ENCODE peak calls at places on chromosome 6, in four cellular contexts. One of them, this sample, is unnamed. For H3K4me1, the result is how much of the 10 kb centered on the place peaks cover.

GRCh38 chr6:56065408-56065807 is 182.0 kb downstream of the COL21A1 start:
- DNase-seq in cardiac muscle cell: no peak
- DNase-seq in stomach: no peak
- DNase-seq in endothelial cell of umbilical vein: no peak
- DNase-seq in this sample: no peak

GRCh38 chr6:115468272-115469005 is 592.3 kb downstream of the FRK start:
- DNase-seq in cardiac muscle cell: no peak
- DNase-seq in endothelial cell of umbilical vein: no peak
- DNase-seq in stomach: no peak
- DNase-seq in this sample: no peak

GRCh38 chr6:29011276-29011734 is 6.2 kb upstream of the ZNF311 start:
- DNase-seq in endothelial cell of umbilical vein: peak
- DNase-seq in stomach: no peak
- DNase-seq in cardiac muscle cell: peak
- DNase-seq in this sample: no peak

GRCh38 chr6:83592770-83593394 is 80.5 kb downstream of the PRSS35 start:
- DNase-seq in stomach: no peak
- DNase-seq in cardiac muscle cell: peak
- DNase-seq in endothelial cell of umbilical vein: peak
- DNase-seq in this sample: peak

GRCh38 chr6:130027948-130028347 is 9.6 kb downstream of the L3MBTL3 start:
- DNase-seq in cardiac muscle cell: no peak
- DNase-seq in stomach: no peak
- DNase-seq in endothelial cell of umbilical vein: no peak
- DNase-seq in this sample: no peak

GRCh38 chr6:140897804-140898573 is 1234.7 kb upstream of the GJE1 start:
- DNase-seq in cardiac muscle cell: no peak
- DNase-seq in endothelial cell of umbilical vein: no peak
- DNase-seq in stomach: no peak
- DNase-seq in this sample: no peak

GRCh38 chr6:30091577-30092381 is 16.2 kb upstream of the RNF39 start:
- DNase-seq in stomach: no peak
- DNase-seq in endothelial cell of umbilical vein: no peak
- DNase-seq in cardiac muscle cell: peak
- DNase-seq in this sample: no peak

GRCh38 chr6:116251568-116252384 is 2.1 kb downstream of the TSPYL4 start:
- DNase-seq in stomach: no peak
- DNase-seq in endothelial cell of umbilical vein: peak
- DNase-seq in cardiac muscle cell: peak
- DNase-seq in this sample: no peak

GRCh38 chr6:3628143-3628840 is 123.2 kb downstream of the PXDC1 start:
- DNase-seq in cardiac muscle cell: no peak
- DNase-seq in endothelial cell of umbilical vein: peak
- DNase-seq in stomach: no peak
- DNase-seq in this sample: no peak

DNA sequence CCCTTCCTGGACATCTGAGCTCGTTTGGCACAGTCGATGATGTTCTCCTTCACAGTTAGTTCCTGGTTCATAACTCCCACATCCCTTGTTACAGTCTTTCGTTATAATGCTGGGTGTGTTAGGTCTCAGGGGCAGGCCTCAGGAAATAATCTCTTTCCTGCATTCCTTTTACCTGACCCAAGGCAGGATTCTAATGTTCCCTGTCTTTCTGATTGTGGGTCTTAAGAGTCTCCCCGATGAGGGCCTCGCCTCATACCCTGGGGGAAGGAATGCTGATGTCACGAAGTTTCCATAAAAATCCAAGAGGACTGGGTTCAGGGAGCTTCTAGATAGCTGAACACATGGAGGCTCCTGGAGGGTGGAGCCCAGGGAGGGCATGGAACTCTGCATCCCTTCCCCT is 104.0 kb upstream of the CARMIL1 start:
- DNase-seq in endothelial cell of umbilical vein: peak
- DNase-seq in cardiac muscle cell: peak
- DNase-seq in stomach: no peak
- DNase-seq in this sample: peak
- H3K4me1 ChIP-seq in endothelial cell of umbilical vein: under half
- H3K4me1 ChIP-seq in cardiac muscle cell: under half
- H3K4me1 ChIP-seq in stomach: under half
- H3K4me1 ChIP-seq in this sample: under half

GRCh38 chr6:16739329-16739801 is 21.9 kb downstream of the ATXN1 start:
- DNase-seq in endothelial cell of umbilical vein: no peak
- DNase-seq in stomach: no peak
- DNase-seq in cardiac muscle cell: no peak
- DNase-seq in this sample: no peak

GRCh38 chr6:16743661-16744210 is 17.5 kb downstream of the ATXN1 start:
- DNase-seq in endothelial cell of umbilical vein: no peak
- DNase-seq in cardiac muscle cell: no peak
- DNase-seq in stomach: no peak
- DNase-seq in this sample: no peak

GRCh38 chr6:16741112-16742016 is 19.9 kb downstream of the ATXN1 start:
- DNase-seq in endothelial cell of umbilical vein: no peak
- DNase-seq in cardiac muscle cell: peak
- DNase-seq in stomach: no peak
- DNase-seq in this sample: no peak

GRCh38 chr6:16737926-16738325 is 23.3 kb downstream of the ATXN1 start:
- DNase-seq in stomach: no peak
- DNase-seq in endothelial cell of umbilical vein: no peak
- DNase-seq in cardiac muscle cell: no peak
- DNase-seq in this sample: no peak

GRCh38 chr6:16742116-16742515 is 19.1 kb downstream of the ATXN1 start:
- DNase-seq in stomach: no peak
- DNase-seq in cardiac muscle cell: no peak
- DNase-seq in endothelial cell of umbilical vein: no peak
- DNase-seq in this sample: no peak
- H3K4me1 ChIP-seq in stomach: half or more
- H3K4me1 ChIP-seq in cardiac muscle cell: under half
- H3K4me1 ChIP-seq in endothelial cell of umbilical vein: under half
- H3K4me1 ChIP-seq in this sample: under half

GRCh38 chr6:35185302-35185681 is 28.5 kb upstream of the SCUBE3 start:
- DNase-seq in stomach: peak
- DNase-seq in endothelial cell of umbilical vein: no peak
- DNase-seq in cardiac muscle cell: peak
- DNase-seq in this sample: peak

GRCh38 chr6:35181933-35182612 is 31.7 kb upstream of the SCUBE3 start:
- DNase-seq in endothelial cell of umbilical vein: peak
- DNase-seq in cardiac muscle cell: peak
- DNase-seq in stomach: peak
- DNase-seq in this sample: no peak

GRCh38 chr6:35183281-35183680 is 30.5 kb upstream of the SCUBE3 start:
- DNase-seq in cardiac muscle cell: no peak
- DNase-seq in stomach: no peak
- DNase-seq in endothelial cell of umbilical vein: no peak
- DNase-seq in this sample: no peak

GRCh38 chr6:35184580-35185301 is 29.0 kb upstream of the SCUBE3 start:
- DNase-seq in cardiac muscle cell: no peak
- DNase-seq in stomach: no peak
- DNase-seq in endothelial cell of umbilical vein: no peak
- DNase-seq in this sample: no peak

DNA sequence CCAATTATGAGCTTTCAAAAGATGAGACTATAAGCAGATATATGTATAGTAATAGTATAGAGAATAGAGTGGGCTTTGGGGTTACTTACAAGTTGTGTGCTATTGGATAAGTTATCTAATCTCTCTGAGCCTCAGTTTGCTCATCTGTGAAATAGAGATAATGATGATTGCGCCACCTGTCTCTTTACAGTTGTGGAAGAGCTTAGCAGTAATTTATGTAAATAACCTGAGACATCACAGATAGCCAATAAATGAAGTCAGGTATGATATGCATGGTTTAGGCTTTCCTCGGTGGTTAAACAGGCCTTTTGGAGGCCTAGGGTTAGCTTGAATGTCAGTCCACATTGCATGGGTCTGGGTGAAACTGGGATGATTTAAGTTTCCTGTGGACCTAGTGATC is 29.8 kb upstream of the SCUBE3 start:
- DNase-seq in stomach: no peak
- DNase-seq in cardiac muscle cell: no peak
- DNase-seq in endothelial cell of umbilical vein: no peak
- DNase-seq in this sample: no peak
- H3K4me1 ChIP-seq in stomach: under half
- H3K4me1 ChIP-seq in cardiac muscle cell: half or more
- H3K4me1 ChIP-seq in endothelial cell of umbilical vein: under half
- H3K4me1 ChIP-seq in this sample: under half

DNA sequence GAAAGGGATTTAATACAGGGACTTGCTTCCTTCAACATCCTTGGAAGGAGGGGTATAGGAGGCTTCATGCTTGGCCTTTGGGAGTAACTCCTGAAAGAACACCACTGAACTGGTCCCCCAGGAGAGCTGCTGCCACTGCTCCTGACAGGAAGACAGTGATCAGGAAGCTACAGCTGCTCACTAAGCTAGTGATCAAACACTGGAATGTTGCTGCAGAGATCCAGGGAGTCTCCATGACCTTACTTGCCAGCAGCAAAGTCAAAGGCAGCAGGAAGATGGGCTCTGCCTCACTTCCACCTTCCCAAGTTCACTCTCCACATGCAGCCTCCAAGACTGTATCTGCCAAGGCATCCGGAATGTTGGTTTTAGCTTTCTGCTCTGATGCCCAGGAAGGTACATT is 31.8 kb downstream of the PIM1 start:
- DNase-seq in cardiac muscle cell: no peak
- DNase-seq in stomach: no peak
- DNase-seq in endothelial cell of umbilical vein: no peak
- DNase-seq in this sample: no peak
- H3K4me1 ChIP-seq in cardiac muscle cell: under half
- H3K4me1 ChIP-seq in stomach: under half
- H3K4me1 ChIP-seq in endothelial cell of umbilical vein: under half
- H3K4me1 ChIP-seq in this sample: under half

GRCh38 chr6:110358536-110359148 is 493 bp upstream of the METTL24 start:
- DNase-seq in endothelial cell of umbilical vein: no peak
- DNase-seq in stomach: no peak
- DNase-seq in cardiac muscle cell: no peak
- DNase-seq in this sample: no peak
- H3K4me1 ChIP-seq in endothelial cell of umbilical vein: under half
- H3K4me1 ChIP-seq in stomach: under half
- H3K4me1 ChIP-seq in cardiac muscle cell: under half
- H3K4me1 ChIP-seq in this sample: under half

DNA sequence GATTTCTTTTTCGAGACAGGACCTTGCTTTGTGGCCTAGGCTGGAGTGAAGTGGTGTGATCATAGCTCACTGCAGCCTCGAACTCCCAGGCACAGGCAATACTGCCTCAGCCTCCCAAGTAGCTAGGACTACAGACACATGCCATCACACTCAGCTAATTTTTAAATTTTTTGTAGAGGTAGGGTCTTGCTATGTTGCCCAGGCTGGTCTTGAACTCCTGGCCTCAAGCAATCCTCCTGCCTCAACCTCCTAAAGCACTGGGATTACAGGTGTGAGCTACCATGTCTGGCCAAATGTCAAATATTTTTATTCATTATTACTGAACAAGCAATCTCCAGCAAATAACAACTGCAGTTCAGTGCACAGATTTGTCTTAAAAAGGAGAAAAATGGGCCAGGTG is 131.7 kb upstream of the IFNGR1 start:
- DNase-seq in stomach: no peak
- DNase-seq in endothelial cell of umbilical vein: no peak
- DNase-seq in cardiac muscle cell: no peak
- DNase-seq in this sample: no peak
- H3K4me1 ChIP-seq in stomach: under half
- H3K4me1 ChIP-seq in endothelial cell of umbilical vein: under half
- H3K4me1 ChIP-seq in cardiac muscle cell: under half
- H3K4me1 ChIP-seq in this sample: under half

GRCh38 chr6:15369838-15370237 is 124.0 kb downstream of the JARID2 start:
- DNase-seq in cardiac muscle cell: no peak
- DNase-seq in endothelial cell of umbilical vein: no peak
- DNase-seq in stomach: no peak
- DNase-seq in this sample: no peak

GRCh38 chr6:15368186-15368585 is 122.3 kb downstream of the JARID2 start:
- DNase-seq in stomach: no peak
- DNase-seq in endothelial cell of umbilical vein: no peak
- DNase-seq in cardiac muscle cell: peak
- DNase-seq in this sample: no peak

GRCh38 chr6:15366879-15367278 is 121.0 kb downstream of the JARID2 start:
- DNase-seq in cardiac muscle cell: no peak
- DNase-seq in stomach: no peak
- DNase-seq in endothelial cell of umbilical vein: no peak
- DNase-seq in this sample: no peak

GRCh38 chr6:15370730-15371129 is 124.9 kb downstream of the JARID2 start:
- DNase-seq in stomach: no peak
- DNase-seq in cardiac muscle cell: no peak
- DNase-seq in endothelial cell of umbilical vein: no peak
- DNase-seq in this sample: no peak

DNA sequence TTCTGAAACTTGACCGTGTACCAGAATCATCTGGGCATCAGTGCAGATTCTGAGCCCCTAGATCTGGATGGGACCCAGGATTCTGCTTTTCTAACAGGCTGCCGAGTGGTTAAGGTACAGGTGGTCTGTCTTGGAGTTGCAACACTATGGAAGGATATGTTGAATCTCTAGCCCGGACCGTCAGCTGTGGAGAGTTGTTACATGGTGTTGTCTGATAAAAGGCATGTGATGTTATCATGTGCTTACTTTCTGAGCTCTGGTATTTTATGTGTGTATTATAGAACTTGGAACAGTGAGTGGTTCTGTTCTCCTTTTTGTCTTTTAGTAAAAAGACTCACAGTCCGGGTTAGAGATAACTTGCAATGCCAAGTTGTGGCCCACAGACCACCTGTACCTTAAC is 123.0 kb downstream of the JARID2 start:
- DNase-seq in stomach: no peak
- DNase-seq in endothelial cell of umbilical vein: no peak
- DNase-seq in cardiac muscle cell: no peak
- DNase-seq in this sample: no peak
- H3K4me1 ChIP-seq in stomach: half or more
- H3K4me1 ChIP-seq in endothelial cell of umbilical vein: under half
- H3K4me1 ChIP-seq in cardiac muscle cell: under half
- H3K4me1 ChIP-seq in this sample: under half

This sample was measured in Caco-2.